ENCODE peak calls at places on chromosomes 13 and 19, in five cellular contexts. One of them, this sample, is unnamed.

GRCh38 chr13:20993661-20994440 is 67.5 kb downstream of the LATS2 start:
- DNase-seq in T-helper 1 cell: no peak
- DNase-seq in head of caudate nucleus: no peak
- DNase-seq in stomach: no peak
- DNase-seq in stimulated activated CD4-positive, alpha-beta T cell treated with anti-CD3 and anti-CD28 coated beads, Interleukin-4, amount 100 ng/mL, for 1 hour: no peak
- DNase-seq in this sample: no peak

GRCh38 chr19:31314849-31315620 is 34.2 kb downstream of the TSHZ3 start:
- DNase-seq in head of caudate nucleus: no peak
- DNase-seq in stomach: no peak
- DNase-seq in T-helper 1 cell: no peak
- DNase-seq in stimulated activated CD4-positive, alpha-beta T cell treated with anti-CD3 and anti-CD28 coated beads, Interleukin-4, amount 100 ng/mL, for 1 hour: no peak
- DNase-seq in this sample: no peak

GRCh38 chr19:1777149-1777548 is 23.8 kb downstream of the ONECUT3 start:
- DNase-seq in stomach: no peak
- DNase-seq in head of caudate nucleus: no peak
- DNase-seq in stimulated activated CD4-positive, alpha-beta T cell treated with anti-CD3 and anti-CD28 coated beads, Interleukin-4, amount 100 ng/mL, for 1 hour: no peak
- DNase-seq in T-helper 1 cell: no peak
- DNase-seq in this sample: no peak

GRCh38 chr19:46861691-46862503 is 1.1 kb downstream of the ARHGAP35 start:
- DNase-seq in stimulated activated CD4-positive, alpha-beta T cell treated with anti-CD3 and anti-CD28 coated beads, Interleukin-4, amount 100 ng/mL, for 1 hour: no peak
- DNase-seq in head of caudate nucleus: peak; percentile 32
- DNase-seq in stomach: peak; percentile 28
- DNase-seq in T-helper 1 cell: no peak
- DNase-seq in this sample: peak; percentile 53

GRCh38 chr19:6654347-6655310 is 15.3 kb downstream of the TNFSF14 start:
- DNase-seq in head of caudate nucleus: no peak
- DNase-seq in T-helper 1 cell: no peak
- DNase-seq in stimulated activated CD4-positive, alpha-beta T cell treated with anti-CD3 and anti-CD28 coated beads, Interleukin-4, amount 100 ng/mL, for 1 hour: peak; percentile 63
- DNase-seq in stomach: no peak
- DNase-seq in this sample: no peak

GRCh38 chr13:94050686-94051085 is 428.8 kb downstream of the DCT start:
- DNase-seq in stimulated activated CD4-positive, alpha-beta T cell treated with anti-CD3 and anti-CD28 coated beads, Interleukin-4, amount 100 ng/mL, for 1 hour: no peak
- DNase-seq in stomach: no peak
- DNase-seq in T-helper 1 cell: no peak
- DNase-seq in head of caudate nucleus: no peak
- DNase-seq in this sample: no peak

GRCh38 chr13:75913925-75914324 is 277.8 kb downstream of the LMO7 start:
- DNase-seq in stomach: no peak
- DNase-seq in head of caudate nucleus: no peak
- DNase-seq in T-helper 1 cell: no peak
- DNase-seq in stimulated activated CD4-positive, alpha-beta T cell treated with anti-CD3 and anti-CD28 coated beads, Interleukin-4, amount 100 ng/mL, for 1 hour: no peak
- DNase-seq in this sample: no peak

GRCh38 chr13:73179906-73180305 is 121.1 kb downstream of the KLF5 start:
- DNase-seq in T-helper 1 cell: no peak
- DNase-seq in stomach: no peak
- DNase-seq in head of caudate nucleus: no peak
- DNase-seq in stimulated activated CD4-positive, alpha-beta T cell treated with anti-CD3 and anti-CD28 coated beads, Interleukin-4, amount 100 ng/mL, for 1 hour: no peak
- DNase-seq in this sample: no peak

GRCh38 chr13:28705734-28706133 is 13.0 kb downstream of the SLC46A3 start:
- DNase-seq in T-helper 1 cell: no peak
- DNase-seq in stomach: no peak
- DNase-seq in stimulated activated CD4-positive, alpha-beta T cell treated with anti-CD3 and anti-CD28 coated beads, Interleukin-4, amount 100 ng/mL, for 1 hour: no peak
- DNase-seq in head of caudate nucleus: no peak
- DNase-seq in this sample: no peak

GRCh38 chr13:20332361-20333096 is 100.4 kb upstream of the GJB6 start:
- DNase-seq in stomach: no peak
- DNase-seq in T-helper 1 cell: no peak
- DNase-seq in stimulated activated CD4-positive, alpha-beta T cell treated with anti-CD3 and anti-CD28 coated beads, Interleukin-4, amount 100 ng/mL, for 1 hour: no peak
- DNase-seq in head of caudate nucleus: no peak
- DNase-seq in this sample: no peak

GRCh38 chr13:73339086-73339485 is 280.3 kb downstream of the KLF5 start:
- DNase-seq in stimulated activated CD4-positive, alpha-beta T cell treated with anti-CD3 and anti-CD28 coated beads, Interleukin-4, amount 100 ng/mL, for 1 hour: no peak
- DNase-seq in T-helper 1 cell: no peak
- DNase-seq in head of caudate nucleus: no peak
- DNase-seq in stomach: no peak
- DNase-seq in this sample: no peak

GRCh38 chr19:5131866-5132561 is 163.1 kb downstream of the KDM4B start:
- DNase-seq in stomach: no peak
- DNase-seq in T-helper 1 cell: no peak
- DNase-seq in head of caudate nucleus: no peak
- DNase-seq in stimulated activated CD4-positive, alpha-beta T cell treated with anti-CD3 and anti-CD28 coated beads, Interleukin-4, amount 100 ng/mL, for 1 hour: no peak
- DNase-seq in this sample: no peak

GRCh38 chr13:38180100-38180499 is 169.6 kb upstream of the UFM1 start:
- DNase-seq in stimulated activated CD4-positive, alpha-beta T cell treated with anti-CD3 and anti-CD28 coated beads, Interleukin-4, amount 100 ng/mL, for 1 hour: no peak
- DNase-seq in T-helper 1 cell: no peak
- DNase-seq in head of caudate nucleus: no peak
- DNase-seq in stomach: no peak
- DNase-seq in this sample: no peak

GRCh38 chr19:1261863-1262686 is 7.1 kb upstream of the CIRBP start:
- DNase-seq in stimulated activated CD4-positive, alpha-beta T cell treated with anti-CD3 and anti-CD28 coated beads, Interleukin-4, amount 100 ng/mL, for 1 hour: no peak
- DNase-seq in T-helper 1 cell: no peak
- DNase-seq in head of caudate nucleus: no peak
- DNase-seq in stomach: peak; percentile 96
- DNase-seq in this sample: peak; percentile 94

GRCh38 chr13:47397739-47398138 is 500.9 kb upstream of the HTR2A start:
- DNase-seq in stimulated activated CD4-positive, alpha-beta T cell treated with anti-CD3 and anti-CD28 coated beads, Interleukin-4, amount 100 ng/mL, for 1 hour: no peak
- DNase-seq in stomach: no peak
- DNase-seq in head of caudate nucleus: no peak
- DNase-seq in T-helper 1 cell: no peak
- DNase-seq in this sample: no peak

GRCh38 chr19:16351133-16351809 is 26.6 kb downstream of the KLF2 start:
- DNase-seq in T-helper 1 cell: no peak
- DNase-seq in stimulated activated CD4-positive, alpha-beta T cell treated with anti-CD3 and anti-CD28 coated beads, Interleukin-4, amount 100 ng/mL, for 1 hour: no peak
- DNase-seq in head of caudate nucleus: no peak
- DNase-seq in stomach: no peak
- DNase-seq in this sample: no peak

GRCh38 chr19:51098366-51099069 is 9.7 kb downstream of the CTU1 start:
- DNase-seq in stomach: no peak
- DNase-seq in head of caudate nucleus: no peak
- DNase-seq in T-helper 1 cell: no peak
- DNase-seq in stimulated activated CD4-positive, alpha-beta T cell treated with anti-CD3 and anti-CD28 coated beads, Interleukin-4, amount 100 ng/mL, for 1 hour: peak; percentile 28
- DNase-seq in this sample: no peak

GRCh38 chr13:27403252-27403678 is 21.2 kb upstream of the GTF3A start:
- DNase-seq in stimulated activated CD4-positive, alpha-beta T cell treated with anti-CD3 and anti-CD28 coated beads, Interleukin-4, amount 100 ng/mL, for 1 hour: no peak
- DNase-seq in T-helper 1 cell: no peak
- DNase-seq in head of caudate nucleus: peak; percentile 24
- DNase-seq in stomach: no peak
- DNase-seq in this sample: no peak

GRCh38 chr13:61128850-61129645 is 286.6 kb downstream of the PCDH20 start:
- DNase-seq in head of caudate nucleus: no peak
- DNase-seq in stimulated activated CD4-positive, alpha-beta T cell treated with anti-CD3 and anti-CD28 coated beads, Interleukin-4, amount 100 ng/mL, for 1 hour: no peak
- DNase-seq in stomach: no peak
- DNase-seq in T-helper 1 cell: no peak
- DNase-seq in this sample: no peak

GRCh38 chr13:45333251-45333972 is 7.6 kb downstream of the TPT1 start:
- DNase-seq in T-helper 1 cell: no peak
- DNase-seq in stomach: no peak
- DNase-seq in stimulated activated CD4-positive, alpha-beta T cell treated with anti-CD3 and anti-CD28 coated beads, Interleukin-4, amount 100 ng/mL, for 1 hour: no peak
- DNase-seq in head of caudate nucleus: no peak
- DNase-seq in this sample: no peak

GRCh38 chr19:661427-662196 is 1.4 kb downstream of the RNF126 start:
- DNase-seq in T-helper 1 cell: peak; percentile 35
- DNase-seq in stomach: peak; percentile 60
- DNase-seq in head of caudate nucleus: no peak
- DNase-seq in stimulated activated CD4-positive, alpha-beta T cell treated with anti-CD3 and anti-CD28 coated beads, Interleukin-4, amount 100 ng/mL, for 1 hour: peak; percentile 58
- DNase-seq in this sample: peak; percentile 72

GRCh38 chr13:98411617-98412310 is 165.1 kb downstream of the STK24 start:
- DNase-seq in stomach: no peak
- DNase-seq in head of caudate nucleus: no peak
- DNase-seq in T-helper 1 cell: no peak
- DNase-seq in stimulated activated CD4-positive, alpha-beta T cell treated with anti-CD3 and anti-CD28 coated beads, Interleukin-4, amount 100 ng/mL, for 1 hour: no peak
- DNase-seq in this sample: no peak

GRCh38 chr19:58529405-58529804 is 9.8 kb upstream of the ZBTB45 start:
- DNase-seq in head of caudate nucleus: no peak
- DNase-seq in stomach: no peak
- DNase-seq in T-helper 1 cell: no peak
- DNase-seq in stimulated activated CD4-positive, alpha-beta T cell treated with anti-CD3 and anti-CD28 coated beads, Interleukin-4, amount 100 ng/mL, for 1 hour: no peak
- DNase-seq in this sample: no peak

GRCh38 chr19:12603714-12604113 is 6.9 kb downstream of the ZNF490 start:
- DNase-seq in stomach: no peak
- DNase-seq in T-helper 1 cell: no peak
- DNase-seq in head of caudate nucleus: peak; percentile 59
- DNase-seq in stimulated activated CD4-positive, alpha-beta T cell treated with anti-CD3 and anti-CD28 coated beads, Interleukin-4, amount 100 ng/mL, for 1 hour: peak; percentile 30
- DNase-seq in this sample: no peak

GRCh38 chr19:51333836-51334460 is 8.0 kb downstream of the VSIG10L start:
- DNase-seq in T-helper 1 cell: no peak
- DNase-seq in stimulated activated CD4-positive, alpha-beta T cell treated with anti-CD3 and anti-CD28 coated beads, Interleukin-4, amount 100 ng/mL, for 1 hour: no peak
- DNase-seq in stomach: no peak
- DNase-seq in head of caudate nucleus: no peak
- DNase-seq in this sample: no peak

GRCh38 chr13:99062593-99062992 is 84.7 kb upstream of the DOCK9 start:
- DNase-seq in stimulated activated CD4-positive, alpha-beta T cell treated with anti-CD3 and anti-CD28 coated beads, Interleukin-4, amount 100 ng/mL, for 1 hour: no peak
- DNase-seq in stomach: no peak
- DNase-seq in head of caudate nucleus: no peak
- DNase-seq in T-helper 1 cell: no peak
- DNase-seq in this sample: no peak

GRCh38 chr13:102710261-102710679 is 15.4 kb upstream of the METTL21C start:
- DNase-seq in stomach: no peak
- DNase-seq in T-helper 1 cell: no peak
- DNase-seq in stimulated activated CD4-positive, alpha-beta T cell treated with anti-CD3 and anti-CD28 coated beads, Interleukin-4, amount 100 ng/mL, for 1 hour: no peak
- DNase-seq in head of caudate nucleus: no peak
- DNase-seq in this sample: no peak

GRCh38 chr19:40530091-40530901 is 46.4 kb upstream of the SHKBP1 start:
- DNase-seq in T-helper 1 cell: no peak
- DNase-seq in stomach: no peak
- DNase-seq in stimulated activated CD4-positive, alpha-beta T cell treated with anti-CD3 and anti-CD28 coated beads, Interleukin-4, amount 100 ng/mL, for 1 hour: no peak
- DNase-seq in head of caudate nucleus: peak; percentile 34
- DNase-seq in this sample: peak; percentile 28

GRCh38 chr19:46722004-46722380 is 5.1 kb upstream of the PRKD2 start:
- DNase-seq in head of caudate nucleus: no peak
- DNase-seq in T-helper 1 cell: no peak
- DNase-seq in stomach: no peak
- DNase-seq in stimulated activated CD4-positive, alpha-beta T cell treated with anti-CD3 and anti-CD28 coated beads, Interleukin-4, amount 100 ng/mL, for 1 hour: no peak
- DNase-seq in this sample: no peak

GRCh38 chr13:23658929-23659541 is 88.8 kb downstream of the TNFRSF19 start:
- DNase-seq in T-helper 1 cell: no peak
- DNase-seq in stomach: no peak
- DNase-seq in stimulated activated CD4-positive, alpha-beta T cell treated with anti-CD3 and anti-CD28 coated beads, Interleukin-4, amount 100 ng/mL, for 1 hour: no peak
- DNase-seq in head of caudate nucleus: no peak
- DNase-seq in this sample: no peak

GRCh38 chr13:112777637-112778406 is 88.0 kb downstream of the ATP11A start:
- DNase-seq in stimulated activated CD4-positive, alpha-beta T cell treated with anti-CD3 and anti-CD28 coated beads, Interleukin-4, amount 100 ng/mL, for 1 hour: no peak
- DNase-seq in T-helper 1 cell: no peak
- DNase-seq in stomach: peak; percentile 9
- DNase-seq in head of caudate nucleus: peak; percentile 10
- DNase-seq in this sample: no peak

GRCh38 chr19:39413903-39414608 is 1.6 kb downstream of the PLEKHG2 start:
- DNase-seq in stomach: no peak
- DNase-seq in head of caudate nucleus: no peak
- DNase-seq in stimulated activated CD4-positive, alpha-beta T cell treated with anti-CD3 and anti-CD28 coated beads, Interleukin-4, amount 100 ng/mL, for 1 hour: no peak
- DNase-seq in T-helper 1 cell: no peak
- DNase-seq in this sample: peak; percentile 43

GRCh38 chr13:99892189-99892588 is 79.4 kb downstream of the ZIC5 start:
- DNase-seq in stomach: no peak
- DNase-seq in stimulated activated CD4-positive, alpha-beta T cell treated with anti-CD3 and anti-CD28 coated beads, Interleukin-4, amount 100 ng/mL, for 1 hour: no peak
- DNase-seq in head of caudate nucleus: no peak
- DNase-seq in T-helper 1 cell: no peak
- DNase-seq in this sample: no peak

GRCh38 chr13:113742000-113742441 is 17.0 kb upstream of the TMEM255B start:
- DNase-seq in stimulated activated CD4-positive, alpha-beta T cell treated with anti-CD3 and anti-CD28 coated beads, Interleukin-4, amount 100 ng/mL, for 1 hour: peak; percentile 24
- DNase-seq in T-helper 1 cell: no peak
- DNase-seq in stomach: peak; percentile 40
- DNase-seq in head of caudate nucleus: peak; percentile 45
- DNase-seq in this sample: peak; percentile 53

GRCh38 chr13:99978781-99979452 is 2.7 kb upstream of the ZIC2 start:
- DNase-seq in head of caudate nucleus: no peak
- DNase-seq in T-helper 1 cell: no peak
- DNase-seq in stimulated activated CD4-positive, alpha-beta T cell treated with anti-CD3 and anti-CD28 coated beads, Interleukin-4, amount 100 ng/mL, for 1 hour: no peak
- DNase-seq in stomach: no peak
- DNase-seq in this sample: peak; percentile 24

GRCh38 chr19:47740866-47741519 is 4.4 kb upstream of the NOP53 start:
- DNase-seq in T-helper 1 cell: no peak
- DNase-seq in stimulated activated CD4-positive, alpha-beta T cell treated with anti-CD3 and anti-CD28 coated beads, Interleukin-4, amount 100 ng/mL, for 1 hour: no peak
- DNase-seq in stomach: no peak
- DNase-seq in head of caudate nucleus: no peak
- DNase-seq in this sample: no peak

GRCh38 chr19:39099341-39099740 is 15.2 kb downstream of the ACP7 start:
- DNase-seq in T-helper 1 cell: no peak
- DNase-seq in stimulated activated CD4-positive, alpha-beta T cell treated with anti-CD3 and anti-CD28 coated beads, Interleukin-4, amount 100 ng/mL, for 1 hour: no peak
- DNase-seq in stomach: no peak
- DNase-seq in head of caudate nucleus: no peak
- DNase-seq in this sample: no peak

GRCh38 chr19:47598407-47599349 is 10.3 kb upstream of the BICRA start:
- DNase-seq in head of caudate nucleus: no peak
- DNase-seq in stomach: peak; percentile 41
- DNase-seq in stimulated activated CD4-positive, alpha-beta T cell treated with anti-CD3 and anti-CD28 coated beads, Interleukin-4, amount 100 ng/mL, for 1 hour: no peak
- DNase-seq in T-helper 1 cell: no peak
- DNase-seq in this sample: peak; percentile 53

GRCh38 chr13:78608254-78608704 is 4.9 kb upstream of the POU4F1 start:
- DNase-seq in stimulated activated CD4-positive, alpha-beta T cell treated with anti-CD3 and anti-CD28 coated beads, Interleukin-4, amount 100 ng/mL, for 1 hour: no peak
- DNase-seq in head of caudate nucleus: no peak
- DNase-seq in stomach: no peak
- DNase-seq in T-helper 1 cell: no peak
- DNase-seq in this sample: no peak

This sample was measured in colonic mucosa.